ENCODE peak calls at places on chromosome 11, in seven cellular contexts. K is H1; O is aorta; U is activated CD4-positive, alpha-beta T cell treated with anti-CD3 and anti-CD28 coated beads, Interleukin-2, amount 10 ng/mL, durations not matched to agents 7 days and 5 days; B is GM19239; L is effector CD8-positive, alpha-beta T cell; Z is Panc1. X is an unnamed sample.

GRCh38 chr11:57460017-57460755 is at the start of gene RTN4RL2:
- DNase-seq in K (peak), O (peak), U (peak), B (peak), L (no peak), Z (no peak), X (peak)

GRCh38 chr11:2399488-2400068 is 972 bp upstream of the TSSC4 start:
- DNase-seq in K (peak), O (no peak), U (no peak), B (no peak), L (no peak), Z (no peak), X (no peak)

GRCh38 chr11:132444891-132445290 is 1074.5 kb downstream of the NTM start:
- DNase-seq in K (no peak), O (no peak), U (no peak), B (no peak), L (no peak), Z (no peak), X (peak)

GRCh38 chr11:75352417-75353206 is 1.2 kb upstream of the ARRB1 start:
- DNase-seq in K (no peak), O (peak), U (peak), B (no peak), L (no peak), Z (no peak), X (peak)

GRCh38 chr11:111330234-111330893 is 32.0 kb downstream of the POU2AF3 start:
- DNase-seq in K (no peak), O (no peak), U (no peak), B (no peak), L (no peak), Z (no peak), X (no peak)

GRCh38 chr11:697811-698311 is 2.2 kb downstream of the TMEM80 start:
- DNase-seq in K (no peak), O (no peak), U (no peak), B (no peak), L (no peak), Z (no peak), X (no peak)

GRCh38 chr11:1147792-1148191 is 10.0 kb upstream of the MUC5AC start:
- DNase-seq in K (no peak), O (no peak), U (no peak), B (no peak), L (no peak), Z (no peak), X (no peak)

GRCh38 chr11:2781413-2782274 is 81.8 kb upstream of the KCNQ1OT1 start:
- DNase-seq in K (peak), O (peak), U (no peak), B (no peak), L (no peak), Z (no peak), X (peak)

GRCh38 chr11:66619080-66619554 is 2.7 kb downstream of the RBM14 start:
- DNase-seq in K (no peak), O (no peak), U (peak), B (peak), L (no peak), Z (no peak), X (no peak)

GRCh38 chr11:83070044-83070877 is 1.4 kb downstream of the RAB30 start:
- DNase-seq in K (no peak), O (no peak), U (no peak), B (no peak), L (no peak), Z (no peak), X (no peak)

GRCh38 chr11:44709281-44709562 is 17.5 kb upstream of the TSPAN18 start:
- DNase-seq in K (no peak), O (no peak), U (no peak), B (no peak), L (no peak), Z (no peak), X (no peak)

GRCh38 chr11:73670808-73671207 is 24.4 kb downstream of the PLEKHB1 start:
- DNase-seq in K (no peak), O (no peak), U (no peak), B (no peak), L (no peak), Z (no peak), X (no peak)

GRCh38 chr11:443542-444199 is 1.9 kb upstream of the ANO9 start:
- DNase-seq in K (no peak), O (peak), U (no peak), B (no peak), L (no peak), Z (no peak), X (no peak)

GRCh38 chr11:123478352-123478986 is 48.4 kb downstream of the GRAMD1B start:
- DNase-seq in K (no peak), O (peak), U (peak), B (no peak), L (peak), Z (peak), X (peak)

GRCh38 chr11:1453611-1454386 is 32.8 kb downstream of the MOB2 start:
- DNase-seq in K (peak), O (no peak), U (peak), B (peak), L (no peak), Z (no peak), X (peak)

GRCh38 chr11:111585371-111585770 is 16.9 kb upstream of the SIK2 start:
- DNase-seq in K (no peak), O (peak), U (no peak), B (no peak), L (no peak), Z (no peak), X (no peak)

GRCh38 chr11:2472428-2473186 is 27.8 kb downstream of the KCNQ1 start:
- DNase-seq in K (no peak), O (no peak), U (no peak), B (no peak), L (no peak), Z (no peak), X (no peak)

GRCh38 chr11:21566521-21567100 is 626.3 kb upstream of the ANO5 start:
- DNase-seq in K (no peak), O (no peak), U (no peak), B (no peak), L (no peak), Z (no peak), X (no peak)

GRCh38 chr11:26905368-26905767 is 88.5 kb upstream of the FIBIN start:
- DNase-seq in K (no peak), O (no peak), U (no peak), B (no peak), L (no peak), Z (no peak), X (no peak)

GRCh38 chr11:120807414-120808150 is 216.3 kb upstream of the TBCEL start:
- DNase-seq in K (no peak), O (no peak), U (no peak), B (no peak), L (no peak), Z (peak), X (no peak)

GRCh38 chr11:32099516-32099915 is 8.6 kb downstream of the RCN1 start:
- DNase-seq in K (no peak), O (no peak), U (no peak), B (no peak), L (no peak), Z (no peak), X (no peak)

GRCh38 chr11:126886636-126887035 is 113.9 kb downstream of the KIRREL3 start:
- DNase-seq in K (no peak), O (no peak), U (no peak), B (no peak), L (no peak), Z (no peak), X (no peak)

GRCh38 chr11:119389611-119390254 is 8.2 kb upstream of the USP2 start:
- DNase-seq in K (peak), O (no peak), U (no peak), B (peak), L (no peak), Z (no peak), X (no peak)

GRCh38 chr11:122202161-122202950 is 86.3 kb upstream of the BLID start:
- DNase-seq in K (peak), O (no peak), U (no peak), B (no peak), L (no peak), Z (no peak), X (peak)

GRCh38 chr11:72962084-72962483 is 147.9 kb downstream of the ATG16L2 start:
- DNase-seq in K (no peak), O (no peak), U (no peak), B (no peak), L (no peak), Z (no peak), X (no peak)

GRCh38 chr11:76102772-76103171 is 103.5 kb downstream of the WNT11 start:
- DNase-seq in K (no peak), O (no peak), U (no peak), B (no peak), L (no peak), Z (no peak), X (peak)

X was measured in body of pancreas.